ENCODE peak calls at places on chromosomes 3 and 15, in four cellular contexts. H is naive thymus-derived CD8-positive, alpha-beta T cell; P is GM12865; R is left lobe of liver. Y is an unnamed sample.

GRCh38 chr3:131402391-131403039 is 20.9 kb downstream of the NUDT16 start:
- DNase-seq in H (no peak), P (no peak), R (no peak), Y (peak)

GRCh38 chr3:27195059-27195458 is 174.1 kb downstream of the NEK10 start:
- DNase-seq in H (no peak), P (no peak), R (no peak), Y (no peak)

GRCh38 chr3:153762411-153763235 is 358.6 kb upstream of the ARHGEF26 start:
- DNase-seq in H (no peak), P (no peak), R (no peak), Y (no peak)

GRCh38 chr3:196142674-196142988 is 60.7 kb upstream of the TFRC start:
- DNase-seq in H (no peak), P (no peak), R (no peak), Y (no peak)

GRCh38 chr3:97967966-97968365 is 4.3 kb downstream of the RIOX2 start:
- DNase-seq in H (no peak), P (no peak), R (no peak), Y (no peak)

GRCh38 chr3:152349397-152349796 is 80.7 kb downstream of the MBNL1 start:
- DNase-seq in H (no peak), P (no peak), R (no peak), Y (no peak)

GRCh38 chr15:95996494-95996893 is 334.0 kb upstream of the NR2F2 start:
- DNase-seq in H (peak), P (no peak), R (no peak), Y (peak)

GRCh38 chr3:197428961-197429360 is 126.8 kb downstream of the BDH1 start:
- DNase-seq in H (no peak), P (no peak), R (no peak), Y (no peak)

GRCh38 chr3:13878711-13879101 is 1.2 kb downstream of the WNT7A start:
- DNase-seq in H (peak), P (no peak), R (peak), Y (no peak)

GRCh38 chr3:66076861-66077495 is 38.3 kb upstream of the MAGI1 start:
- DNase-seq in H (no peak), P (no peak), R (no peak), Y (no peak)

Y was measured in OCI-M1.